ENCODE peak calls at places on chromosomes 13 and 19, in nine cellular contexts. Q is EL, K is T-helper 2 cell, W is fibroblast of the aortic adventitia, U is BJ, D is renal cortical epithelial cell, B is KBM-7, G is activated T-cell treated with anti-CD3 and anti-CD28 coated beads for 1 hour, X is hepatocyte. L is an unnamed sample.

GRCh38 chr13:39876258-39876657 is 220.8 kb downstream of the COG6 start:
- DNase-seq in W (peak), X (no peak), B (no peak), Q (peak), U (peak), K (no peak), D (peak), G (no peak), L (no peak)

GRCh38 chr19:28012361-28012760 is 1200.6 kb downstream of the UQCRFS1 start:
- DNase-seq in G (no peak), W (no peak), K (no peak), U (no peak), B (no peak), D (no peak), X (no peak), Q (no peak), L (no peak)

GRCh38 chr19:29387586-29387985 is 138.2 kb upstream of the VSTM2B start:
- DNase-seq in K (no peak), G (no peak), D (no peak), U (no peak), W (no peak), X (no peak), Q (no peak), B (no peak), L (no peak)

GRCh38 chr19:52943134-52943883 is 19.4 kb downstream of the ZNF816 start:
- DNase-seq in K (no peak), G (no peak), U (no peak), D (no peak), B (no peak), W (no peak), X (no peak), Q (no peak), L (no peak)

GRCh38 chr19:54606891-54607781 is 13.7 kb downstream of the LILRA1 start:
- DNase-seq in W (no peak), K (no peak), X (no peak), D (no peak), U (no peak), B (no peak), Q (no peak), G (no peak), L (no peak)

GRCh38 chr13:94632227-94632980 is 30.7 kb downstream of the GPR180 start:
- DNase-seq in Q (no peak), K (no peak), X (no peak), B (no peak), W (no peak), G (no peak), U (no peak), D (no peak), L (no peak)

GRCh38 chr19:29766100-29766499 is 45.7 kb upstream of the CCNE1 start:
- DNase-seq in Q (no peak), X (no peak), W (no peak), G (no peak), K (no peak), U (no peak), B (no peak), D (no peak), L (no peak)

GRCh38 chr19:44002212-44002565 is 568 bp upstream of the ZNF230 start:
- DNase-seq in Q (no peak), U (no peak), X (no peak), W (peak), K (no peak), D (no peak), B (no peak), G (no peak), L (no peak)

GRCh38 chr19:3012522-3013260 is 16.4 kb downstream of the TLE2 start:
- DNase-seq in U (no peak), G (no peak), D (no peak), X (no peak), W (no peak), K (no peak), B (no peak), Q (no peak), L (no peak)

GRCh38 chr19:7257148-7258041 is 36.8 kb downstream of the INSR start:
- DNase-seq in W (peak), D (peak), K (no peak), U (no peak), G (no peak), B (no peak), Q (peak), X (peak), L (no peak)

GRCh38 chr13:28356506-28357064 is 138.3 kb downstream of the FLT1 start:
- DNase-seq in D (no peak), K (no peak), Q (peak), B (no peak), W (no peak), X (no peak), G (no peak), U (peak), L (no peak)

GRCh38 chr19:3440082-3440481 is 40.2 kb downstream of the SMIM24 start:
- DNase-seq in G (peak), B (peak), K (peak), X (no peak), Q (peak), D (peak), W (no peak), U (no peak), L (peak)

GRCh38 chr13:114110091-114110829 is 22.2 kb downstream of the RASA3 start:
- DNase-seq in G (peak), Q (peak), W (no peak), K (peak), B (peak), D (no peak), U (no peak), X (no peak), L (no peak)

GRCh38 chr19:45179063-45179847 is 671 bp downstream of the BLOC1S3 start:
- DNase-seq in K (peak), W (peak), G (no peak), D (no peak), U (no peak), B (no peak), Q (peak), X (peak), L (peak)

GRCh38 chr13:34217343-34218094 is 399.6 kb downstream of the RFC3 start:
- DNase-seq in G (no peak), Q (no peak), D (no peak), W (no peak), B (no peak), X (no peak), U (no peak), K (no peak), L (no peak)

GRCh38 chr19:32195706-32196610 is 149.5 kb upstream of the ZNF507 start:
- DNase-seq in W (no peak), U (no peak), G (no peak), D (no peak), B (no peak), X (no peak), K (no peak), Q (no peak), L (no peak)

GRCh38 chr19:20067898-20068297 is 9.9 kb upstream of the ZNF90 start:
- DNase-seq in X (no peak), W (no peak), U (no peak), B (no peak), G (no peak), Q (no peak), D (no peak), K (no peak), L (no peak)

GRCh38 chr19:38274734-38275133 is 10.4 kb downstream of the SPINT2 start:
- DNase-seq in G (no peak), B (no peak), W (no peak), Q (no peak), K (no peak), U (no peak), X (no peak), D (no peak), L (no peak)

GRCh38 chr19:7772752-7773291 is 9.8 kb downstream of the CLEC4M start:
- DNase-seq in G (no peak), B (peak), K (peak), U (no peak), W (no peak), X (no peak), Q (no peak), D (peak), L (peak)

GRCh38 chr19:50777830-50778303 is 7.6 kb downstream of the GPR32 start:
- DNase-seq in G (no peak), W (no peak), D (peak), U (no peak), K (no peak), Q (no peak), X (no peak), B (no peak), L (no peak)

GRCh38 chr13:40789275-40790231 is at the start of gene SLC25A15:
- DNase-seq in B (peak), X (peak), W (peak), U (no peak), K (peak), Q (peak), G (peak), D (peak), L (peak)

GRCh38 chr19:5173993-5174392 is 166.6 kb downstream of the PTPRS start:
- DNase-seq in X (no peak), K (no peak), W (no peak), B (no peak), Q (no peak), G (no peak), D (no peak), U (no peak), L (no peak)

GRCh38 chr13:108816381-108816780 is 187.0 kb downstream of the MYO16 start:
- DNase-seq in B (peak), Q (no peak), U (no peak), W (peak), K (no peak), D (peak), G (no peak), X (no peak), L (no peak)

GRCh38 chr19:48714759-48715261 is 4.7 kb downstream of the MAMSTR start:
- DNase-seq in Q (no peak), D (no peak), K (no peak), W (no peak), G (no peak), X (no peak), U (no peak), B (no peak), L (no peak)

GRCh38 chr13:109844396-109844795 is 58.0 kb upstream of the IRS2 start:
- DNase-seq in W (peak), D (peak), G (no peak), Q (peak), X (no peak), B (no peak), K (no peak), U (no peak), L (no peak)

GRCh38 chr13:42574011-42574410 is at the start of gene TNFSF11:
- DNase-seq in B (no peak), W (no peak), U (no peak), D (no peak), X (peak), Q (no peak), K (no peak), G (no peak), L (no peak)

GRCh38 chr19:23913931-23914330 is 755 bp upstream of the ZNF726 start:
- DNase-seq in W (no peak), K (no peak), X (no peak), B (no peak), G (no peak), Q (no peak), U (no peak), D (no peak), L (no peak)

GRCh38 chr13:114146629-114147028 is 14.2 kb upstream of the RASA3 start:
- DNase-seq in W (no peak), G (no peak), B (no peak), U (no peak), D (no peak), X (no peak), Q (no peak), K (no peak), L (no peak)

L was measured in stimulated activated effector memory CD8-positive, alpha-beta T cell treated with anti-CD3 and anti-CD28 coated beads, Interleukin-12 subunit alpha, Interleukin-12 subunit beta, amount 100 ng/mL, for 72 hours.